ENCODE peak calls at places on chromosomes 11 and 22, in nine cellular contexts. O, K, X, T, M, V, A, W and R are unnamed samples.

GRCh38 chr11:120054753-120055045 is 83.2 kb downstream of the TRIM29 start:
- DNase-seq in M (no peak), X (no peak), V (no peak), T (no peak), A (peak; percentile 4), K (no peak), W (no peak), O (no peak), R (no peak)

GRCh38 chr11:9138133-9138453 is 46.7 kb upstream of the SCUBE2 start:
- DNase-seq in T (no peak), V (no peak), K (no peak), O (peak; percentile 96), A (no peak), W (no peak), M (no peak), X (no peak), R (no peak)

GRCh38 chr22:41094036-41094435 is 1.6 kb downstream of the EP300 start:
- DNase-seq in M (no peak), W (peak; percentile 41), V (no peak), K (no peak), T (peak; percentile 43), X (no peak), A (no peak), O (peak; percentile 7), R (no peak)

GRCh38 chr11:115453693-115454092 is 50.5 kb downstream of the CADM1 start:
- DNase-seq in A (no peak), X (no peak), O (no peak), K (no peak), W (no peak), M (no peak), V (no peak), T (no peak), R (no peak)

GRCh38 chr11:45087761-45088160 is 58.7 kb upstream of the PRDM11 start:
- DNase-seq in A (no peak), M (no peak), X (no peak), O (no peak), T (no peak), V (no peak), K (no peak), W (no peak), R (no peak)

GRCh38 chr22:23058481-23059336 is 11.6 kb upstream of the GNAZ start:
- DNase-seq in T (no peak), A (no peak), W (no peak), V (no peak), K (peak; percentile 11), X (no peak), M (no peak), O (no peak), R (no peak)

GRCh38 chr11:123630126-123630531 is 24.3 kb downstream of the SCN3B start:
- DNase-seq in W (no peak), M (no peak), V (no peak), X (no peak), A (no peak), O (no peak), T (no peak), K (no peak), R (no peak)

GRCh38 chr11:65810046-65810868 is 23.4 kb downstream of the OVOL1 start:
- DNase-seq in O (no peak), W (peak; percentile 62), A (no peak), X (no peak), V (no peak), T (peak; percentile 33), M (no peak), K (no peak), R (no peak)

GRCh38 chr22:17243524-17243923 is 24.3 kb upstream of the ADA2 start:
- DNase-seq in W (peak; percentile 6), K (no peak), A (no peak), V (no peak), X (no peak), O (no peak), T (peak; percentile 94), M (no peak), R (no peak)

GRCh38 chr11:73320786-73321325 is 12.8 kb downstream of the ARHGEF17 start:
- DNase-seq in A (no peak), X (no peak), W (no peak), K (no peak), M (no peak), T (no peak), O (no peak), V (no peak), R (no peak)

GRCh38 chr11:10844364-10844763 is 13.5 kb downstream of the ZBED5 start:
- DNase-seq in T (no peak), M (no peak), W (no peak), X (no peak), K (no peak), A (no peak), V (no peak), O (no peak), R (no peak)

GRCh38 chr11:83241291-83241946 is 44.7 kb downstream of the CCDC90B start:
- DNase-seq in V (peak; percentile 70), K (no peak), W (peak; percentile 63), A (peak; percentile 13), X (no peak), M (no peak), O (peak; percentile 34), T (peak; percentile 34), R (no peak)

GRCh38 chr11:71171024-71171423 is 81.4 kb downstream of the SHANK2 start:
- DNase-seq in A (no peak), T (no peak), M (no peak), K (no peak), X (no peak), W (no peak), V (no peak), O (no peak), R (no peak)

GRCh38 chr11:121929581-121929980 is 186.4 kb downstream of the BLID start:
- DNase-seq in O (peak; percentile 91), A (no peak), M (no peak), V (peak; percentile 64), W (no peak), X (no peak), K (no peak), T (no peak), R (no peak)

GRCh38 chr11:1139441-1140066 is 18.2 kb upstream of the MUC5AC start:
- DNase-seq in W (no peak), A (no peak), V (no peak), T (no peak), X (no peak), M (no peak), K (no peak), O (no peak), R (no peak)

GRCh38 chr11:1652778-1653540 is 23.4 kb downstream of the KRTAP5-5 start:
- DNase-seq in A (peak; percentile 83), T (no peak), W (peak; percentile 59), O (peak; percentile 35), V (peak; percentile 96), X (peak; percentile 21), M (peak; percentile 75), K (peak; percentile 81), R (peak; percentile 76)

GRCh38 chr11:128483211-128483788 is 104.1 kb downstream of the ETS1 start:
- DNase-seq in M (no peak), T (peak; percentile 92), X (no peak), W (no peak), V (no peak), K (no peak), A (no peak), O (no peak), R (no peak)

GRCh38 chr11:33530824-33531223 is 169.8 kb downstream of the C11orf91 start:
- DNase-seq in W (no peak), O (no peak), K (no peak), A (no peak), M (no peak), X (no peak), T (no peak), V (no peak), R (no peak)